ENCODE peak calls at places on chromosomes 4 and X, in five cellular contexts. One of them, this sample, is unnamed.

GRCh38 chrX:137236837-137237236 is 203.0 kb upstream of the GPR101 start:
- DNase-seq in MM.1S: no peak
- DNase-seq in PC-3: no peak
- DNase-seq in GM23248: no peak
- DNase-seq in HCT116: no peak
- DNase-seq in this sample: no peak

GRCh38 chr4:95729596-95729995 is 110.3 kb upstream of the PDHA2 start:
- DNase-seq in MM.1S: no peak
- DNase-seq in PC-3: no peak
- DNase-seq in GM23248: no peak
- DNase-seq in HCT116: no peak
- DNase-seq in this sample: peak; percentile 55

GRCh38 chr4:27620886-27621285 is 760.2 kb downstream of the STIM2 start:
- DNase-seq in MM.1S: no peak
- DNase-seq in PC-3: no peak
- DNase-seq in GM23248: no peak
- DNase-seq in HCT116: no peak
- DNase-seq in this sample: no peak

GRCh38 chr4:144685916-144686315 is 40.0 kb downstream of the HHIP start:
- DNase-seq in MM.1S: no peak
- DNase-seq in PC-3: no peak
- DNase-seq in GM23248: no peak
- DNase-seq in HCT116: no peak
- DNase-seq in this sample: no peak

GRCh38 chrX:13087322-13088154 is 43.1 kb upstream of the FAM9C start:
- DNase-seq in MM.1S: peak; percentile 86
- DNase-seq in PC-3: peak; percentile 85
- DNase-seq in GM23248: no peak
- DNase-seq in HCT116: no peak
- DNase-seq in this sample: no peak

GRCh38 chrX:11049976-11050375 is 61.2 kb upstream of the HCCS start:
- DNase-seq in MM.1S: no peak
- DNase-seq in PC-3: no peak
- DNase-seq in GM23248: no peak
- DNase-seq in HCT116: no peak
- DNase-seq in this sample: no peak

GRCh38 chrX:46758163-46758955 is 559 bp downstream of the SLC9A7 start:
- DNase-seq in MM.1S: no peak
- DNase-seq in PC-3: peak; percentile 10
- DNase-seq in GM23248: peak; percentile 56
- DNase-seq in HCT116: no peak
- DNase-seq in this sample: peak; percentile 18

GRCh38 chr4:94334519-94334918 is 8.1 kb downstream of the HPGDS start:
- DNase-seq in MM.1S: no peak
- DNase-seq in PC-3: no peak
- DNase-seq in GM23248: no peak
- DNase-seq in HCT116: no peak
- DNase-seq in this sample: no peak

GRCh38 chr4:7766661-7767345 is 172.9 kb downstream of the AFAP1 start:
- DNase-seq in MM.1S: no peak
- DNase-seq in PC-3: no peak
- DNase-seq in GM23248: no peak
- DNase-seq in HCT116: no peak
- DNase-seq in this sample: no peak

GRCh38 chrX:40996886-40997530 is 88.2 kb upstream of the USP9X start:
- DNase-seq in MM.1S: no peak
- DNase-seq in PC-3: peak; percentile 55
- DNase-seq in GM23248: peak; percentile 66
- DNase-seq in HCT116: peak; percentile 42
- DNase-seq in this sample: peak; percentile 74

GRCh38 chr4:124203613-124204284 is 508.8 kb downstream of the ANKRD50 start:
- DNase-seq in MM.1S: no peak
- DNase-seq in PC-3: peak; percentile 73
- DNase-seq in GM23248: peak; percentile 61
- DNase-seq in HCT116: no peak
- DNase-seq in this sample: no peak

GRCh38 chr4:157014621-157015591 is 43.3 kb upstream of the PDGFC start:
- DNase-seq in MM.1S: no peak
- DNase-seq in PC-3: peak; percentile 69
- DNase-seq in GM23248: peak; percentile 86
- DNase-seq in HCT116: peak; percentile 29
- DNase-seq in this sample: peak; percentile 80

GRCh38 chrX:40755291-40756249 is 20.2 kb upstream of the MED14 start:
- DNase-seq in MM.1S: no peak
- DNase-seq in PC-3: no peak
- DNase-seq in GM23248: peak; percentile 80
- DNase-seq in HCT116: no peak
- DNase-seq in this sample: no peak

GRCh38 chr4:70895405-70895804 is 6.8 kb upstream of the MOB1B start:
- DNase-seq in MM.1S: no peak
- DNase-seq in PC-3: no peak
- DNase-seq in GM23248: peak; percentile 43
- DNase-seq in HCT116: no peak
- DNase-seq in this sample: no peak

GRCh38 chr4:70893790-70894189 is 8.4 kb upstream of the MOB1B start:
- DNase-seq in MM.1S: no peak
- DNase-seq in PC-3: no peak
- DNase-seq in GM23248: no peak
- DNase-seq in HCT116: no peak
- DNase-seq in this sample: no peak

GRCh38 chr4:70895846-70896435 is 6.2 kb upstream of the MOB1B start:
- DNase-seq in MM.1S: no peak
- DNase-seq in PC-3: no peak
- DNase-seq in GM23248: no peak
- DNase-seq in HCT116: no peak
- DNase-seq in this sample: no peak

GRCh38 chr4:70892086-70892769 is 9.9 kb upstream of the MOB1B start:
- DNase-seq in MM.1S: no peak
- DNase-seq in PC-3: no peak
- DNase-seq in GM23248: no peak
- DNase-seq in HCT116: no peak
- DNase-seq in this sample: no peak
- H3K27ac ChIP-seq in MM.1S: no peak overlapping the region
- H3K27ac ChIP-seq in PC-3: no peak overlapping the region
- H3K27ac ChIP-seq in GM23248: no peak overlapping the region
- H3K27ac ChIP-seq in HCT116: no peak overlapping the region
- H3K27ac ChIP-seq in this sample: no peak overlapping the region

GRCh38 chrX:123184858-123185251 is 777 bp downstream of the GRIA3 start:
- DNase-seq in MM.1S: no peak
- DNase-seq in PC-3: no peak
- DNase-seq in GM23248: peak; percentile 69
- DNase-seq in HCT116: no peak
- DNase-seq in this sample: peak; percentile 12

GRCh38 chrX:123186796-123187195 is 2.7 kb downstream of the GRIA3 start:
- DNase-seq in MM.1S: no peak
- DNase-seq in PC-3: no peak
- DNase-seq in GM23248: peak; percentile 63
- DNase-seq in HCT116: no peak
- DNase-seq in this sample: no peak

GRCh38 chrX:123181515-123181914 is 2.6 kb upstream of the GRIA3 start:
- DNase-seq in MM.1S: no peak
- DNase-seq in PC-3: no peak
- DNase-seq in GM23248: no peak
- DNase-seq in HCT116: no peak
- DNase-seq in this sample: no peak

GRCh38 chrX:123185714-123186113 is 1.6 kb downstream of the GRIA3 start:
- DNase-seq in MM.1S: no peak
- DNase-seq in PC-3: no peak
- DNase-seq in GM23248: peak; percentile 56
- DNase-seq in HCT116: no peak
- DNase-seq in this sample: no peak

GRCh38 chrX:123184199-123184857 is at the start of gene GRIA3:
- DNase-seq in MM.1S: no peak
- DNase-seq in PC-3: no peak
- DNase-seq in GM23248: peak; percentile 62
- DNase-seq in HCT116: no peak
- DNase-seq in this sample: peak; percentile 44
- TF ChIP-seq EZH2phosphoT487 in MM.1S: no peak
- TF ChIP-seq EZH2phosphoT487 in PC-3: no peak
- TF ChIP-seq EZH2phosphoT487 in GM23248: no peak
- TF ChIP-seq EZH2phosphoT487 in HCT116: no peak
- TF ChIP-seq EZH2phosphoT487 in this sample: no peak

GRCh38 chrX:136030357-136031225 is 45.4 kb downstream of the SLC9A6 start:
- DNase-seq in MM.1S: peak; percentile 65
- DNase-seq in PC-3: no peak
- DNase-seq in GM23248: peak; percentile 79
- DNase-seq in HCT116: no peak
- DNase-seq in this sample: no peak

GRCh38 chrX:136031626-136032025 is 46.4 kb downstream of the SLC9A6 start:
- DNase-seq in MM.1S: peak; percentile 86
- DNase-seq in PC-3: no peak
- DNase-seq in GM23248: no peak
- DNase-seq in HCT116: no peak
- DNase-seq in this sample: no peak

GRCh38 chrX:136034622-136035021 is 49.4 kb downstream of the SLC9A6 start:
- DNase-seq in MM.1S: no peak
- DNase-seq in PC-3: no peak
- DNase-seq in GM23248: peak; percentile 19
- DNase-seq in HCT116: no peak
- DNase-seq in this sample: no peak

GRCh38 chrX:136035663-136036062 is 50.4 kb downstream of the SLC9A6 start:
- DNase-seq in MM.1S: no peak
- DNase-seq in PC-3: no peak
- DNase-seq in GM23248: no peak
- DNase-seq in HCT116: no peak
- DNase-seq in this sample: no peak

DNA sequence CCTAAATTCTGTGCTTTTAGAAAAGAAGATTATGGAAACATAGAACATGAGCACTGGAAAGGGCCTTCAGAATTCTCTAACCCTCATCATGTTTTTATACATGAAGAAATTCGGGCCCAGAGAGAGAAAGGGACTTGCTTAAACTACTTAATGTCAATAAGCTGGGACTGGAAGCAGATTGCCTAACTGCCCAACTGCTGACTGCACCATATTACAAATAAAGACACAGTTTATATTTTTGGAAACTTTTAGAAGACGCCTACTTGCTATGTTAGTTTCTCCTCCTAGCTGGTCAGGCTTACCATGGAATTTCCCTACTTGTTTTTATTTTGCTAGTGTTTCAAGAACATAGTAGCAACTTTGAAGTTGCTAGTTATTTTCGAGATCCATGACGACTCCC is 47.1 kb downstream of the SLC9A6 start:
- DNase-seq in MM.1S: peak; percentile 71
- DNase-seq in PC-3: no peak
- DNase-seq in GM23248: no peak
- DNase-seq in HCT116: no peak
- DNase-seq in this sample: no peak
- H3K9me2 ChIP-seq in MM.1S: no peaks in the 10 kb centered on the region
- H3K9me2 ChIP-seq in PC-3: no peaks in the 10 kb centered on the region
- H3K9me2 ChIP-seq in GM23248: no peaks in the 10 kb centered on the region
- H3K9me2 ChIP-seq in HCT116: no peaks in the 10 kb centered on the region
- H3K9me2 ChIP-seq in this sample: no peaks in the 10 kb centered on the region

GRCh38 chr4:128358903-128359260 is 71.3 kb upstream of the PGRMC2 start:
- DNase-seq in MM.1S: no peak
- DNase-seq in PC-3: no peak
- DNase-seq in GM23248: peak; percentile 22
- DNase-seq in HCT116: no peak
- DNase-seq in this sample: no peak
- H3K27ac ChIP-seq in MM.1S: no peak overlapping the region
- H3K27ac ChIP-seq in PC-3: no peak overlapping the region
- H3K27ac ChIP-seq in GM23248: peak overlapping the region; percentile 37
- H3K27ac ChIP-seq in HCT116: no peak overlapping the region
- H3K27ac ChIP-seq in this sample: no peak overlapping the region

GRCh38 chr4:140238353-140239041 is 84.5 kb upstream of the MAML3 start:
- DNase-seq in MM.1S: no peak
- DNase-seq in PC-3: no peak
- DNase-seq in GM23248: peak; percentile 94
- DNase-seq in HCT116: no peak
- DNase-seq in this sample: peak; percentile 61

GRCh38 chr4:140236649-140237160 is 82.7 kb upstream of the MAML3 start:
- DNase-seq in MM.1S: no peak
- DNase-seq in PC-3: no peak
- DNase-seq in GM23248: peak; percentile 52
- DNase-seq in HCT116: no peak
- DNase-seq in this sample: no peak

GRCh38 chr4:140240237-140240636 is 86.3 kb upstream of the MAML3 start:
- DNase-seq in MM.1S: no peak
- DNase-seq in PC-3: no peak
- DNase-seq in GM23248: no peak
- DNase-seq in HCT116: no peak
- DNase-seq in this sample: no peak

GRCh38 chr4:140237616-140238352 is 83.8 kb upstream of the MAML3 start:
- DNase-seq in MM.1S: no peak
- DNase-seq in PC-3: no peak
- DNase-seq in GM23248: peak; percentile 95
- DNase-seq in HCT116: no peak
- DNase-seq in this sample: peak; percentile 89

GRCh38 chr4:140239311-140239710 is 85.3 kb upstream of the MAML3 start:
- DNase-seq in MM.1S: no peak
- DNase-seq in PC-3: no peak
- DNase-seq in GM23248: no peak
- DNase-seq in HCT116: no peak
- DNase-seq in this sample: no peak
- TF ChIP-seq EZH2phosphoT487 in MM.1S: no peak
- TF ChIP-seq EZH2phosphoT487 in PC-3: no peak
- TF ChIP-seq EZH2phosphoT487 in GM23248: no peak
- TF ChIP-seq EZH2phosphoT487 in HCT116: no peak
- TF ChIP-seq EZH2phosphoT487 in this sample: no peak

DNA sequence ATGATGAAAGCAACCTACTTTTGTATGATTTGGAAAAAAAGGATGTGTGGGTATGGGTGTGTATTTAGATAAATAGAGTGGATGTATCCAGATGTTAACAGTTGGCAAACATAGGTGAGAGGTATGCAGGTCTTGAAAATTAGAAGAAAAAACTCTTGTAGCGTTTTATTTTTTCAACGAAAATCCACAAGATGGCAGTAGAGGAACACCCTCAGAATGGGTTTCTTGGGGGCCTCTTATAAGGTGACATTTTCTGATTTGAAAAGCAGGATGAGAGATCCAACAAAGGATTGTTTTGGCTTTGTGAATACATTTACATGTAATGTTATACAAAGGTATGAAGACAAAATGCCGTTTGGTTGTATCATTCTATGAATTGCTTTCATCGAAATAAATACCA is 68.3 kb downstream of the FMR1NB start:
- DNase-seq in MM.1S: peak; percentile 54
- DNase-seq in PC-3: peak; percentile 56
- DNase-seq in GM23248: peak; percentile 40
- DNase-seq in HCT116: peak; percentile 1
- DNase-seq in this sample: peak; percentile 58
- H3K9me2 ChIP-seq in MM.1S: no peaks in the 10 kb centered on the region
- H3K9me2 ChIP-seq in PC-3: no peaks in the 10 kb centered on the region
- H3K9me2 ChIP-seq in GM23248: no peaks in the 10 kb centered on the region
- H3K9me2 ChIP-seq in HCT116: no peaks in the 10 kb centered on the region
- H3K9me2 ChIP-seq in this sample: no peaks in the 10 kb centered on the region